ENCODE peak calls at places on chromosomes 11 and 22, in seven cellular contexts. G is fibroblast of the aortic adventitia; T is fibroblast of lung; B is GM12865; Z is AG04450; W is CD4-positive, alpha-beta T cell; H is tibial artery. O is an unnamed sample.

GRCh38 chr11:131691558-131692041 is 321.2 kb downstream of the NTM start:
- DNase-seq in B (peak; percentile 54), T (peak; percentile 15), Z (no peak), G (peak; percentile 22), H (no peak), W (no peak), O (no peak)

GRCh38 chr11:87097582-87097981 is 59.8 kb downstream of the TMEM135 start:
- DNase-seq in H (no peak), Z (peak; percentile 3), B (peak; percentile 41), G (peak; percentile 13), W (no peak), T (peak; percentile 29), O (no peak)

GRCh38 chr11:128522943-128523518 is 64.3 kb downstream of the ETS1 start:
- DNase-seq in G (no peak), Z (no peak), W (no peak), T (no peak), B (peak; percentile 58), H (no peak), O (no peak)

GRCh38 chr11:128453444-128454336 is 133.7 kb downstream of the ETS1 start:
- DNase-seq in T (peak; percentile 90), W (no peak), H (peak; percentile 73), Z (peak; percentile 93), G (peak; percentile 98), B (no peak), O (peak; percentile 93)

GRCh38 chr11:74465291-74465708 is 2.0 kb downstream of the KCNE3 start:
- DNase-seq in W (no peak), B (no peak), T (no peak), Z (no peak), G (no peak), H (no peak), O (no peak)

GRCh38 chr11:57131080-57131790 is 50.5 kb upstream of the LRRC55 start:
- DNase-seq in W (no peak), B (peak; percentile 8), G (peak; percentile 29), Z (no peak), T (peak; percentile 10), H (no peak), O (no peak)

GRCh38 chr11:41382927-41383326 is 76.5 kb downstream of the LRRC4C start:
- DNase-seq in W (no peak), H (no peak), G (peak; percentile 1), T (no peak), B (no peak), Z (no peak), O (peak; percentile 25)

GRCh38 chr11:96393753-96394348 is 4.0 kb downstream of the JRKL start:
- DNase-seq in H (no peak), T (peak; percentile 66), Z (peak; percentile 4), B (peak; percentile 46), G (peak; percentile 70), W (no peak), O (no peak)

GRCh38 chr11:74479340-74480123 is 12.2 kb upstream of the KCNE3 start:
- DNase-seq in G (no peak), H (no peak), W (no peak), B (no peak), Z (no peak), T (no peak), O (no peak)

GRCh38 chr11:9851366-9851765 is 187.5 kb downstream of the SWAP70 start:
- DNase-seq in Z (no peak), W (no peak), T (no peak), G (peak; percentile 49), H (no peak), B (no peak), O (no peak)

GRCh38 chr22:49951986-49952896 is 8.3 kb upstream of the PIM3 start:
- DNase-seq in T (peak; percentile 33), G (peak; percentile 82), W (no peak), Z (peak; percentile 69), B (no peak), H (no peak), O (no peak)

DNA sequence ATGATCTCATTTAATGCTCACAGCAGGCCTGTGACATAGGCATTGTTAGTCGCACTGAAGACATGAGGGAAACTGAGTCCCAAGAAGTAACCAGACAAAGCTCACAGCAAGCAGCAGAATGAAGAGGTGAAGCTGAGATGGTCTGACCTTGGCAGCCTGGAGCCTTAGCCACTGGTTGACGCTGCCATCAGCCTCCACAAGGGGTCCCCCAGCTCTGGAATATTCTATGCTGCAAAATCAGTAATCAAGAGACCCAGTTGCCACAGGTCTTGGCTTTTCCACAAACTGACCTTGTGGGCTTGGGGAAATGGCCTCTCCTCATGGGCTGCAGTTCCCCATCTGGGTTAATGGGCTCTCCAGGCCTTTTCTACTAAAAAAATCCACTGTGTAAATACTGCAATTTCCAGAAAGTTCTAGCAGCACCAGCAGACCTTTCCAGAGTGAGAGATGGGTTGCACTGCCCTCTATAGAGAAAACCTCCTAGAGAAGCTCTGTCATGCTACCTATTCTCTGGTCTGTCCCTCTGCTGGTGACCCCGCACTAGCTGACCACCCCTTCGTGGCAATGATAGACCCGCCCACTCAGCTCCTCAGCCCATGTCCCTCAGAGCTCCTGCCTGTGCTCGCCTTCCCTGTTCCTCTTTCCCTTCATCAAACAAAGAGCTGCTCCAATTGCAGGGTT is 22.6 kb upstream of the ISX start:
- DNase-seq in G (no peak), Z (no peak), H (no peak), T (no peak), B (peak; percentile 60), W (no peak), O (no peak)
- TF ChIP-seq CTCF in G (no peak), Z (no peak), H (no peak), T (no peak), B (peak; percentile 55), W (no peak), O (peak; percentile 33)

DNA sequence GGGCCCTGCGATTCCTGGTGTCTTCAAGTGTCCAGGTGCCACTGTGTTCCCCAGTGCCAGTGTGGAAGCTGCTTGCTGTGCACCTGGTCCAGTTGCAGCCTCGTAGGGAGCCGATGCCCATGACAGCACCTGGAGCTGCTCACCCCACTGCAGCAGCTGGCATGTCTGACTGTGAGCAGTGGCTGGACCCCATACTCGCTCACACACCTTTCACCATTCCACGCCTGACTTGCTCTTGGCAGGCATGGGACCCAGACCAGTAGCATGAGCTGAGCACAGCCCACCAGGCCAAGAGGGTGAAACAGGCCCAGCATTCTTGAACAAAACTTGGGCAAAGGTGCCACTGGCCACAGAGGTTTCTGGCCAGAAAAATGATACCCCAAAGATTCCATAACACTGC is 124.5 kb upstream of the THY1 start:
- DNase-seq in T (no peak), H (no peak), G (no peak), B (no peak), Z (no peak), W (no peak), O (no peak)
- TF ChIP-seq CTCF in T (no peak), H (no peak), G (no peak), B (no peak), Z (no peak), W (no peak), O (no peak)

GRCh38 chr22:24706050-24706449 is 68.5 kb downstream of the PIWIL3 start:
- DNase-seq in T (no peak), H (no peak), B (no peak), G (no peak), W (no peak), Z (no peak), O (no peak)

GRCh38 chr22:24703101-24703500 is 71.4 kb downstream of the PIWIL3 start:
- DNase-seq in T (peak; percentile 57), G (no peak), W (no peak), B (no peak), Z (peak; percentile 27), H (no peak), O (no peak)

GRCh38 chr22:24706732-24707476 is 67.6 kb downstream of the PIWIL3 start:
- DNase-seq in W (no peak), H (no peak), B (no peak), Z (no peak), T (no peak), G (no peak), O (no peak)

GRCh38 chr22:24707477-24707816 is 67.1 kb downstream of the PIWIL3 start:
- DNase-seq in H (no peak), T (no peak), G (no peak), Z (no peak), B (no peak), W (no peak), O (no peak)
- TF ChIP-seq CTCF in H (no peak), T (no peak), G (no peak), Z (no peak), B (no peak), W (no peak), O (peak; percentile 19)

GRCh38 chr11:88281317-88281712 is 56.2 kb downstream of the CTSC start:
- DNase-seq in Z (no peak), G (peak; percentile 50), T (peak; percentile 8), H (no peak), B (no peak), W (no peak), O (no peak)
- TF ChIP-seq CTCF in Z (no peak), G (peak; percentile 34), T (peak; percentile 12), H (peak; percentile 7), B (no peak), W (no peak), O (peak; percentile 6)

GRCh38 chr22:47837703-47838102 is 1075.3 kb downstream of the TBC1D22A start:
- DNase-seq in B (peak; percentile 38), T (peak; percentile 28), H (no peak), W (no peak), G (peak; percentile 2), Z (no peak), O (no peak)

GRCh38 chr22:47839586-47840245 is 1077.3 kb downstream of the TBC1D22A start:
- DNase-seq in G (no peak), W (no peak), T (peak; percentile 6), B (no peak), Z (no peak), H (no peak), O (no peak)

GRCh38 chr22:47841166-47841565 is 1078.7 kb downstream of the TBC1D22A start:
- DNase-seq in T (no peak), Z (no peak), W (no peak), H (no peak), G (no peak), B (no peak), O (no peak)

GRCh38 chr22:47846206-47846605 is 1083.8 kb downstream of the TBC1D22A start:
- DNase-seq in W (no peak), G (no peak), H (no peak), B (no peak), Z (no peak), T (no peak), O (no peak)

DNA sequence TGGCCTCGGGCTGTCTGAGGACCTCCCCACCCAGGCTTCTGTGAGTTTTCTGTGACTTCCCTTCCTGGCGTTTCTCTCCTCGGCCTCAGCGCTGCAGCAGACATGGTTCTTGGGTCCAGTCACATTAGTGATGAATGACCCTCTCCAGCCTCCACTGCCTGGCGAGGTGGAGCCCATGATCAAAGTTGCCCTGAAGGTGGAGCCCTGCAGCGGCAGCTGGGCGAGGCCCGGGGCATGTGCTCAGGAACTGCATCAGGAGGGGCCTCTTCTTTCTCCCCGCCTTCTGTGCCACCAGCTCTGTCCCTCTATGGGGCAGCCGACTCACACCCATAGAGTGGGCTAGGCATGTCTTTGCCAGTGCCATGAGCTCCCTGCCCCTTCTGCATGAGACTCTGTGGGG is 1079.7 kb downstream of the TBC1D22A start:
- DNase-seq in B (no peak), Z (no peak), T (no peak), W (no peak), G (no peak), H (no peak), O (no peak)
- TF ChIP-seq CTCF in B (no peak), Z (no peak), T (no peak), W (no peak), G (no peak), H (no peak), O (no peak)

GRCh38 chr11:45233804-45234170 is 52.4 kb downstream of the SYT13 start:
- DNase-seq in T (no peak), Z (no peak), G (no peak), W (no peak), B (no peak), H (peak; percentile 14), O (no peak)
- TF ChIP-seq CTCF in T (no peak), Z (no peak), G (no peak), W (no peak), B (no peak), H (no peak), O (no peak)